ENCODE peak calls at places on chromosomes 5 and 9, in eight cellular contexts. One of them, this sample, is unnamed.
A peak's percentile ranks its signal among the peaks of the same experiment; 100 is the strongest.

GRCh38 chr9:76859860-76860259 is 46.1 kb downstream of the PRUNE2 start:
- DNase-seq in stimulated activated CD8-positive, alpha-beta memory T cell treated with anti-CD3 and anti-CD28 coated beads, Interleukin-4, amount 100 ng/mL, for 24 hours: no peak
- DNase-seq in CD8-positive, alpha-beta memory T cell: no peak
- DNase-seq in activated T-helper 2 cell treated with anti-CD3 and anti-CD28 coated beads, Interferon-gamma antibody, Interleukin-2, Interleukin-4, amounts not matched to agents 10 μg/mL and 5 μg/mL and 100 μg/mL, durations not matched to agents 14 hours and 24 hours and 36 hours: no peak
- DNase-seq in HTR-8/SVneo: no peak
- DNase-seq in epithelial cell of esophagus: no peak
- DNase-seq in nucleus accumbens: no peak
- DNase-seq in iris pigment epithelial cell: no peak
- DNase-seq in this sample: no peak

GRCh38 chr5:73792687-73793320 is 166.8 kb downstream of the ARHGEF28 start:
- DNase-seq in stimulated activated CD8-positive, alpha-beta memory T cell treated with anti-CD3 and anti-CD28 coated beads, Interleukin-4, amount 100 ng/mL, for 24 hours: peak; percentile 30
- DNase-seq in CD8-positive, alpha-beta memory T cell: peak; percentile 37
- DNase-seq in activated T-helper 2 cell treated with anti-CD3 and anti-CD28 coated beads, Interferon-gamma antibody, Interleukin-2, Interleukin-4, amounts not matched to agents 10 μg/mL and 5 μg/mL and 100 μg/mL, durations not matched to agents 14 hours and 24 hours and 36 hours: peak; percentile 45
- DNase-seq in HTR-8/SVneo: peak; percentile 42
- DNase-seq in epithelial cell of esophagus: peak; percentile 80
- DNase-seq in nucleus accumbens: peak; percentile 86
- DNase-seq in iris pigment epithelial cell: peak; percentile 75
- DNase-seq in this sample: peak; percentile 80

GRCh38 chr5:13659391-13659790 is 285.1 kb downstream of the DNAH5 start:
- DNase-seq in stimulated activated CD8-positive, alpha-beta memory T cell treated with anti-CD3 and anti-CD28 coated beads, Interleukin-4, amount 100 ng/mL, for 24 hours: no peak
- DNase-seq in CD8-positive, alpha-beta memory T cell: no peak
- DNase-seq in activated T-helper 2 cell treated with anti-CD3 and anti-CD28 coated beads, Interferon-gamma antibody, Interleukin-2, Interleukin-4, amounts not matched to agents 10 μg/mL and 5 μg/mL and 100 μg/mL, durations not matched to agents 14 hours and 24 hours and 36 hours: no peak
- DNase-seq in HTR-8/SVneo: no peak
- DNase-seq in epithelial cell of esophagus: peak; percentile 13
- DNase-seq in nucleus accumbens: no peak
- DNase-seq in iris pigment epithelial cell: peak; percentile 1
- DNase-seq in this sample: peak; percentile 11

GRCh38 chr9:33146298-33146697 is 20.8 kb downstream of the B4GALT1 start:
- DNase-seq in stimulated activated CD8-positive, alpha-beta memory T cell treated with anti-CD3 and anti-CD28 coated beads, Interleukin-4, amount 100 ng/mL, for 24 hours: no peak
- DNase-seq in CD8-positive, alpha-beta memory T cell: no peak
- DNase-seq in activated T-helper 2 cell treated with anti-CD3 and anti-CD28 coated beads, Interferon-gamma antibody, Interleukin-2, Interleukin-4, amounts not matched to agents 10 μg/mL and 5 μg/mL and 100 μg/mL, durations not matched to agents 14 hours and 24 hours and 36 hours: no peak
- DNase-seq in HTR-8/SVneo: no peak
- DNase-seq in epithelial cell of esophagus: no peak
- DNase-seq in nucleus accumbens: no peak
- DNase-seq in iris pigment epithelial cell: no peak
- DNase-seq in this sample: no peak

GRCh38 chr9:70292253-70292652 is 33.5 kb downstream of the SMC5 start:
- DNase-seq in stimulated activated CD8-positive, alpha-beta memory T cell treated with anti-CD3 and anti-CD28 coated beads, Interleukin-4, amount 100 ng/mL, for 24 hours: no peak
- DNase-seq in CD8-positive, alpha-beta memory T cell: no peak
- DNase-seq in activated T-helper 2 cell treated with anti-CD3 and anti-CD28 coated beads, Interferon-gamma antibody, Interleukin-2, Interleukin-4, amounts not matched to agents 10 μg/mL and 5 μg/mL and 100 μg/mL, durations not matched to agents 14 hours and 24 hours and 36 hours: no peak
- DNase-seq in HTR-8/SVneo: no peak
- DNase-seq in epithelial cell of esophagus: no peak
- DNase-seq in nucleus accumbens: no peak
- DNase-seq in iris pigment epithelial cell: no peak
- DNase-seq in this sample: no peak

GRCh38 chr9:121698627-121699270 is 47.3 kb downstream of the DAB2IP start:
- DNase-seq in stimulated activated CD8-positive, alpha-beta memory T cell treated with anti-CD3 and anti-CD28 coated beads, Interleukin-4, amount 100 ng/mL, for 24 hours: no peak
- DNase-seq in CD8-positive, alpha-beta memory T cell: peak; percentile 41
- DNase-seq in activated T-helper 2 cell treated with anti-CD3 and anti-CD28 coated beads, Interferon-gamma antibody, Interleukin-2, Interleukin-4, amounts not matched to agents 10 μg/mL and 5 μg/mL and 100 μg/mL, durations not matched to agents 14 hours and 24 hours and 36 hours: no peak
- DNase-seq in HTR-8/SVneo: peak; percentile 45
- DNase-seq in epithelial cell of esophagus: no peak
- DNase-seq in nucleus accumbens: peak; percentile 33
- DNase-seq in iris pigment epithelial cell: no peak
- DNase-seq in this sample: no peak

GRCh38 chr5:119269061-119269579 is 86.7 kb upstream of the TNFAIP8 start:
- DNase-seq in stimulated activated CD8-positive, alpha-beta memory T cell treated with anti-CD3 and anti-CD28 coated beads, Interleukin-4, amount 100 ng/mL, for 24 hours: peak; percentile 16
- DNase-seq in CD8-positive, alpha-beta memory T cell: no peak
- DNase-seq in activated T-helper 2 cell treated with anti-CD3 and anti-CD28 coated beads, Interferon-gamma antibody, Interleukin-2, Interleukin-4, amounts not matched to agents 10 μg/mL and 5 μg/mL and 100 μg/mL, durations not matched to agents 14 hours and 24 hours and 36 hours: no peak
- DNase-seq in HTR-8/SVneo: no peak
- DNase-seq in epithelial cell of esophagus: peak; percentile 56
- DNase-seq in nucleus accumbens: no peak
- DNase-seq in iris pigment epithelial cell: no peak
- DNase-seq in this sample: peak; percentile 12

GRCh38 chr5:172952034-172952511 is 7.2 kb upstream of the RPL26L1 start:
- DNase-seq in stimulated activated CD8-positive, alpha-beta memory T cell treated with anti-CD3 and anti-CD28 coated beads, Interleukin-4, amount 100 ng/mL, for 24 hours: no peak
- DNase-seq in CD8-positive, alpha-beta memory T cell: no peak
- DNase-seq in activated T-helper 2 cell treated with anti-CD3 and anti-CD28 coated beads, Interferon-gamma antibody, Interleukin-2, Interleukin-4, amounts not matched to agents 10 μg/mL and 5 μg/mL and 100 μg/mL, durations not matched to agents 14 hours and 24 hours and 36 hours: no peak
- DNase-seq in HTR-8/SVneo: no peak
- DNase-seq in epithelial cell of esophagus: no peak
- DNase-seq in nucleus accumbens: no peak
- DNase-seq in iris pigment epithelial cell: no peak
- DNase-seq in this sample: no peak

GRCh38 chr5:160347453-160347852 is 23.0 kb downstream of the C1QTNF2 start:
- DNase-seq in stimulated activated CD8-positive, alpha-beta memory T cell treated with anti-CD3 and anti-CD28 coated beads, Interleukin-4, amount 100 ng/mL, for 24 hours: no peak
- DNase-seq in CD8-positive, alpha-beta memory T cell: no peak
- DNase-seq in activated T-helper 2 cell treated with anti-CD3 and anti-CD28 coated beads, Interferon-gamma antibody, Interleukin-2, Interleukin-4, amounts not matched to agents 10 μg/mL and 5 μg/mL and 100 μg/mL, durations not matched to agents 14 hours and 24 hours and 36 hours: no peak
- DNase-seq in HTR-8/SVneo: no peak
- DNase-seq in epithelial cell of esophagus: no peak
- DNase-seq in nucleus accumbens: no peak
- DNase-seq in iris pigment epithelial cell: no peak
- DNase-seq in this sample: no peak

GRCh38 chr5:55338810-55339243 is 31.0 kb downstream of the MTREX start:
- DNase-seq in stimulated activated CD8-positive, alpha-beta memory T cell treated with anti-CD3 and anti-CD28 coated beads, Interleukin-4, amount 100 ng/mL, for 24 hours: peak; percentile 33
- DNase-seq in CD8-positive, alpha-beta memory T cell: no peak
- DNase-seq in activated T-helper 2 cell treated with anti-CD3 and anti-CD28 coated beads, Interferon-gamma antibody, Interleukin-2, Interleukin-4, amounts not matched to agents 10 μg/mL and 5 μg/mL and 100 μg/mL, durations not matched to agents 14 hours and 24 hours and 36 hours: no peak
- DNase-seq in HTR-8/SVneo: no peak
- DNase-seq in epithelial cell of esophagus: no peak
- DNase-seq in nucleus accumbens: no peak
- DNase-seq in iris pigment epithelial cell: no peak
- DNase-seq in this sample: no peak

GRCh38 chr9:68597362-68597997 is 56.8 kb upstream of the TMEM252 start:
- DNase-seq in stimulated activated CD8-positive, alpha-beta memory T cell treated with anti-CD3 and anti-CD28 coated beads, Interleukin-4, amount 100 ng/mL, for 24 hours: no peak
- DNase-seq in CD8-positive, alpha-beta memory T cell: no peak
- DNase-seq in activated T-helper 2 cell treated with anti-CD3 and anti-CD28 coated beads, Interferon-gamma antibody, Interleukin-2, Interleukin-4, amounts not matched to agents 10 μg/mL and 5 μg/mL and 100 μg/mL, durations not matched to agents 14 hours and 24 hours and 36 hours: no peak
- DNase-seq in HTR-8/SVneo: no peak
- DNase-seq in epithelial cell of esophagus: no peak
- DNase-seq in nucleus accumbens: no peak
- DNase-seq in iris pigment epithelial cell: no peak
- DNase-seq in this sample: no peak

GRCh38 chr5:132840313-132840712 is 9.9 kb upstream of the SHROOM1 start:
- DNase-seq in stimulated activated CD8-positive, alpha-beta memory T cell treated with anti-CD3 and anti-CD28 coated beads, Interleukin-4, amount 100 ng/mL, for 24 hours: no peak
- DNase-seq in CD8-positive, alpha-beta memory T cell: no peak
- DNase-seq in activated T-helper 2 cell treated with anti-CD3 and anti-CD28 coated beads, Interferon-gamma antibody, Interleukin-2, Interleukin-4, amounts not matched to agents 10 μg/mL and 5 μg/mL and 100 μg/mL, durations not matched to agents 14 hours and 24 hours and 36 hours: no peak
- DNase-seq in HTR-8/SVneo: no peak
- DNase-seq in epithelial cell of esophagus: no peak
- DNase-seq in nucleus accumbens: no peak
- DNase-seq in iris pigment epithelial cell: no peak
- DNase-seq in this sample: no peak

GRCh38 chr5:154197801-154198461 is 7.4 kb downstream of the GALNT10 start:
- DNase-seq in stimulated activated CD8-positive, alpha-beta memory T cell treated with anti-CD3 and anti-CD28 coated beads, Interleukin-4, amount 100 ng/mL, for 24 hours: peak; percentile 46
- DNase-seq in CD8-positive, alpha-beta memory T cell: peak; percentile 26
- DNase-seq in activated T-helper 2 cell treated with anti-CD3 and anti-CD28 coated beads, Interferon-gamma antibody, Interleukin-2, Interleukin-4, amounts not matched to agents 10 μg/mL and 5 μg/mL and 100 μg/mL, durations not matched to agents 14 hours and 24 hours and 36 hours: peak; percentile 52
- DNase-seq in HTR-8/SVneo: no peak
- DNase-seq in epithelial cell of esophagus: peak; percentile 87
- DNase-seq in nucleus accumbens: no peak
- DNase-seq in iris pigment epithelial cell: peak; percentile 71
- DNase-seq in this sample: peak; percentile 19

GRCh38 chr5:64206653-64207052 is 41.0 kb downstream of the RNF180 start:
- DNase-seq in stimulated activated CD8-positive, alpha-beta memory T cell treated with anti-CD3 and anti-CD28 coated beads, Interleukin-4, amount 100 ng/mL, for 24 hours: no peak
- DNase-seq in CD8-positive, alpha-beta memory T cell: no peak
- DNase-seq in activated T-helper 2 cell treated with anti-CD3 and anti-CD28 coated beads, Interferon-gamma antibody, Interleukin-2, Interleukin-4, amounts not matched to agents 10 μg/mL and 5 μg/mL and 100 μg/mL, durations not matched to agents 14 hours and 24 hours and 36 hours: no peak
- DNase-seq in HTR-8/SVneo: no peak
- DNase-seq in epithelial cell of esophagus: peak; percentile 8
- DNase-seq in nucleus accumbens: no peak
- DNase-seq in iris pigment epithelial cell: no peak
- DNase-seq in this sample: no peak

This sample was measured in brain microvascular endothelial cell.